ENCODE peak calls at places on chromosomes 7 and 10, in ten cellular contexts. W, Z, A, C, F, Y, B, N, Q and T are unnamed samples.

GRCh38 chr7:117562732-117563131 is 82.9 kb downstream of the CFTR start:
- DNase-seq in W (no peak), Z (no peak), A (no peak), C (no peak), F (no peak), Y (no peak), B (no peak), N (no peak), Q (no peak), T (no peak)

GRCh38 chr7:9854605-9855004 is 1119.1 kb upstream of the PHF14 start:
- DNase-seq in W (no peak), Z (no peak), A (no peak), C (no peak), F (no peak), Y (no peak), B (no peak), N (no peak), Q (no peak), T (no peak)

GRCh38 chr7:44290250-44290616 is 35.2 kb downstream of the CAMK2B start:
- DNase-seq in W (no peak), Z (no peak), A (no peak), C (no peak), F (no peak), Y (no peak), B (no peak), N (no peak), Q (no peak), T (no peak)

GRCh38 chr7:43117025-43117424 is 4.6 kb downstream of the HECW1 start:
- DNase-seq in W (no peak), Z (no peak), A (peak), C (no peak), F (peak), Y (peak), B (no peak), N (no peak), Q (no peak), T (no peak)

GRCh38 chr10:81414038-81414437 is 461.0 kb upstream of the NRG3 start:
- DNase-seq in W (no peak), Z (no peak), A (no peak), C (no peak), F (peak), Y (no peak), B (no peak), N (no peak), Q (no peak), T (no peak)

GRCh38 chr7:122525355-122525754 is 173.6 kb downstream of the RNF133 start:
- DNase-seq in W (no peak), Z (no peak), A (no peak), C (no peak), F (no peak), Y (no peak), B (no peak), N (no peak), Q (no peak), T (no peak)

GRCh38 chr7:46580756-46581155 is 659.7 kb upstream of the IGFBP3 start:
- DNase-seq in W (no peak), Z (no peak), A (no peak), C (no peak), F (no peak), Y (no peak), B (no peak), N (no peak), Q (no peak), T (no peak)

GRCh38 chr7:110090113-110090820 is 1000.7 kb upstream of the LRRN3 start:
- DNase-seq in W (no peak), Z (no peak), A (peak), C (no peak), F (peak), Y (peak), B (no peak), N (no peak), Q (no peak), T (no peak)

GRCh38 chr7:132463922-132464321 is 112.3 kb downstream of the PLXNA4 start:
- DNase-seq in W (no peak), Z (no peak), A (no peak), C (no peak), F (no peak), Y (no peak), B (no peak), N (no peak), Q (no peak), T (no peak)

GRCh38 chr7:34949356-34949755 is 87.9 kb downstream of the DPY19L1 start:
- DNase-seq in W (no peak), Z (no peak), A (peak), C (no peak), F (peak), Y (peak), B (no peak), N (peak), Q (no peak), T (no peak)

GRCh38 chr10:101219946-101220451 is 9.3 kb downstream of the LBX1 start:
- DNase-seq in W (no peak), Z (no peak), A (no peak), C (no peak), F (no peak), Y (no peak), B (no peak), N (no peak), Q (no peak), T (no peak)